ENCODE peak calls at places on chromosome X, in five cellular contexts. X, P, E, N and I are unnamed samples.

GRCh38 chrX:31551913-31552312 is 480.1 kb upstream of the FTHL17 start:
- DNase-seq in X (no peak), E (no peak), N (no peak), P (no peak), I (no peak)

GRCh38 chrX:153794897-153795816 is 689 bp downstream of the SSR4 start:
- DNase-seq in X (no peak), P (no peak), N (no peak), E (peak; percentile 19), I (no peak)

GRCh38 chrX:134186362-134187121 is 50.4 kb upstream of the CCDC160 start:
- DNase-seq in X (no peak), P (no peak), E (peak; percentile 20), N (no peak), I (no peak)

GRCh38 chrX:721354-721753 is 90.8 kb downstream of the SHOX start:
- DNase-seq in X (no peak), N (no peak), E (no peak), P (no peak), I (no peak)

GRCh38 chrX:120755066-120755846 is 120.4 kb downstream of the CT47B1 start:
- DNase-seq in E (peak; percentile 47), N (no peak), P (no peak), X (no peak), I (no peak)

GRCh38 chrX:78886550-78886949 is 58.6 kb upstream of the P2RY10 start:
- DNase-seq in N (no peak), X (no peak), P (no peak), E (no peak), I (peak; percentile 5)

GRCh38 chrX:20431486-20431885 is 164.8 kb upstream of the RPS6KA3 start:
- DNase-seq in X (no peak), E (no peak), P (no peak), N (no peak), I (no peak)

GRCh38 chrX:38124000-38124399 is 96.7 kb downstream of the SRPX start:
- DNase-seq in X (no peak), E (no peak), N (no peak), P (no peak), I (no peak)

GRCh38 chrX:10549280-10549679 is 71.1 kb downstream of the MID1 start:
- DNase-seq in N (no peak), P (peak; percentile 40), E (peak; percentile 49), X (no peak), I (peak; percentile 35)

GRCh38 chrX:18793601-18794089 is 86.2 kb downstream of the PPEF1 start:
- DNase-seq in N (no peak), E (no peak), P (no peak), X (no peak), I (peak; percentile 1)

GRCh38 chrX:24426340-24426913 is 38.7 kb upstream of the PDK3 start:
- DNase-seq in N (peak; percentile 15), X (no peak), E (no peak), P (no peak), I (peak; percentile 5)

GRCh38 chrX:120536056-120536455 is 24.7 kb downstream of the CUL4B start:
- DNase-seq in P (no peak), E (no peak), N (no peak), X (no peak), I (no peak)

GRCh38 chrX:18961686-18962085 is 22.2 kb downstream of the PHKA2 start:
- DNase-seq in E (no peak), X (no peak), P (peak; percentile 12), N (no peak), I (peak; percentile 17)

GRCh38 chrX:17788956-17789562 is 51.8 kb downstream of the SCML1 start:
- DNase-seq in E (no peak), N (no peak), X (no peak), P (no peak), I (no peak)

GRCh38 chrX:771536-771935 is 140.9 kb downstream of the SHOX start:
- DNase-seq in P (no peak), X (no peak), N (no peak), E (no peak), I (no peak)

GRCh38 chrX:149453911-149454820 is 50.9 kb downstream of the IDS start:
- DNase-seq in P (no peak), N (no peak), X (no peak), E (no peak), I (no peak)

DNA sequence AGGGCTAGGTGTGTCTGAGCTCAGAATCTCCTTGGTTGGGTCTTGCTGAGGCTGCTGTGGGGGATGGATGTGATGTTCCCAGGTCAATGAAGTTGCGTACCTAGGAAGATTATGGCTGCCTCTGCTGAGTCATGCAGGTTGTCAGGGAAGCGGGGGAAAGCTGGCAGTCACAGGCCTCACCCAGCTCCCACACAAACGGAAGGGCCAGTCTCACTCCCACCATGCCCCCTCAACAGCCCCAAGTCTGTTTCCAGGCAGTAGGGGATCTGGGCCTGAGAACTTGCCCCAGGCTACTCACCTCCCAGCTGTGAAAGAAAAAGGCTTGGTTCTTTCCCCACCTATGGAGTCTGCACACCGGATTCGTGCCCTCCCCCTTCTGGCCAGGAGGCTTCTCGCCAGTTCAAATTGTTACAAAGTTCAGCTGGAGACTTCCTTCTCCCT is 72.9 kb downstream of the WDR44 start:
- DNase-seq in X (no peak), E (peak; percentile 8), N (no peak), P (no peak), I (no peak)
- TF ChIP-seq CTCF in X (no peak), E (no peak), N (no peak), P (no peak), I (no peak)

GRCh38 chrX:77446840-77447239 is 349 bp upstream of the FGF16 start:
- DNase-seq in X (no peak), N (no peak), P (no peak), E (no peak), I (no peak)
- H3K4me3 ChIP-seq in X (no peak overlapping the region), N (no peak overlapping the region), P (peak overlapping the region; percentile 40), E (peak overlapping the region; percentile 35), I (peak overlapping the region; percentile 31)

GRCh38 chrX:48998391-48998790 is 3.7 kb downstream of the GRIPAP1 start:
- DNase-seq in X (no peak), P (no peak), E (no peak), N (no peak), I (no peak)
- TF ChIP-seq CTCF in X (no peak), P (peak; percentile 3), E (no peak), N (no peak), I (no peak)

DNA sequence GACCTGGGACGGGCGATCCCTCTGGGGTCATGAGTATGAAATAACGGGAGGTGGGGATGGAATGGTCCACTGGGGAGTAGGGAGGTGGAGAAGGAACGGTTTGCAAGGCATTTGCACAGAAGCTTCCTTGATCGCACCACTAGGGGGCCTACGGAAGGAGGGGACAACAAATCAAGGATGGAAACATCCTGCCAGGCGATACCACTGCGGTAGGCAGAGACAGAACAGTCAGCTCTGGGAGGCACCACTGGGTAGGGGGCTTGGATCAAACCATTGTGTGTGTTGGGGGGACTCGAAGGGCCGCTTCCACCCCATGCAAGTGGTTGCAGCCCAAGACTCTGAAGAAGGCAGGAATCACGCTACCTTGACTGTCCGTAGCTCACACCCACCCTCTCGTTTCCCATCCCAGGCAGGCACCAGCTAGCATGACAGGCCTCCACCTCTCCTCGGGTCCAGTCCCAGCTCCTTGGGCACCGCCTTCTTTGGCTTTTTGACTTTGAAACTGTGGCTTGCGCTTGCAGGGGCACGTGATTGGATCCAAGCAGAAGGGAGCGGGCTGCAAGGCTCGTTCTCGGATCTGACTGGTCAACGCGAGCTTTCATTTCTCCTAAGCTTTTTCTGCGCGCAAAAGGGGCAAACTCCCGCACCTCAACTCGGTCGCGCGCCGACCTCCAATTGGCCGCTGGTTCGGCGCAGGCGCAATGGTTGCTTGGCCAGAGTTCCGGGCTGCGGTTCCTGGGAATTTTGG is 28.4 kb downstream of the GAGE1 start:
- DNase-seq in X (peak; percentile 51), P (no peak), E (no peak), N (no peak), I (no peak)
- H3K4me3 ChIP-seq in X (no peak overlapping the region), P (no peak overlapping the region), E (no peak overlapping the region), N (no peak overlapping the region), I (no peak overlapping the region)

GRCh38 chrX:15598031-15598430 is 2.7 kb downstream of the ACE2 start:
- DNase-seq in N (no peak), E (no peak), X (no peak), P (no peak), I (no peak)

GRCh38 chrX:15600071-15600470 is 689 bp downstream of the ACE2 start:
- DNase-seq in N (no peak), E (no peak), X (no peak), P (no peak), I (no peak)

DNA sequence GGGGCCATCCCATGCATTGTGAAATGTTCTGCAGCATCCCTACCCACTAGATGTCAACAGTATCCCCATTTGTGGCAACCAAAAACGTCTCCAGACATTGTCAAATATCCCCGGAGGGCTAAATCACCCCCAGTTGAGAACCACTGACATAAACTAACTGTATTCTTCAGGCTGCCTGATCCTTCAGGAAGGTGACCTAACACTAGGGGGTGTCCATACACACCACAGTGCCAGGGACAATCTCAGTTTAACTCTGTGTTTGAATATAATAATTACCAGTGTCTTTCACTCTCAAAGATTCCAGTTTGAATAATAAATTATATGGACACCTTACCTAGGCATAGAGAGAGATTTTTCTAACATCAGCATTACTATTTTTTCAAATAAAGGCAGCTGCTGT is 6.4 kb downstream of the ACE2 start:
- DNase-seq in X (no peak), P (no peak), N (no peak), E (no peak), I (no peak)
- TF ChIP-seq CTCF in X (peak; percentile 32), P (peak; percentile 40), N (no peak), E (no peak), I (peak; percentile 3)

GRCh38 chrX:39654183-39654925 is 443.4 kb downstream of the BCOR start:
- DNase-seq in N (no peak), P (no peak), X (no peak), E (no peak), I (no peak)
- H3K4me3 ChIP-seq in N (no peak overlapping the region), P (no peak overlapping the region), X (no peak overlapping the region), E (no peak overlapping the region), I (no peak overlapping the region)